ENCODE peak calls at places on chromosomes 11 and 22, in seven cellular contexts. J is PC-3; O is gastroesophageal sphincter; C is CD8-positive, alpha-beta T cell; B is activated CD4-positive, alpha-beta T cell treated with anti-CD3 and anti-CD28 coated beads for 36 hours; L is right lobe of liver; A is T-helper 17 cell. R is an unnamed sample.

GRCh38 chr11:59223611-59224010 is 10.9 kb upstream of the MPEG1 start:
- ATAC-seq in J (no peak), O (no peak), C (no peak), B (no peak), L (no peak), A (no peak), R (no peak)

GRCh38 chr22:17266261-17266971 is 47.2 kb upstream of the ADA2 start:
- ATAC-seq in J (no peak), O (no peak), C (no peak), B (peak), L (no peak), A (peak), R (no peak)

GRCh38 chr11:102347526-102348331 is 715 bp downstream of the BIRC2 start:
- ATAC-seq in J (peak), O (peak), C (no peak), B (peak), L (peak), A (no peak), R (peak)

GRCh38 chr11:870127-870413 is 27.4 kb downstream of the TSPAN4 start:
- ATAC-seq in J (peak), O (no peak), C (no peak), B (no peak), L (no peak), A (no peak), R (peak)

GRCh38 chr22:25777870-25778269 is 35.9 kb downstream of the MYO18B start:
- ATAC-seq in J (peak), O (no peak), C (no peak), B (no peak), L (peak), A (no peak), R (peak)

GRCh38 chr22:35846804-35847203 is 129.1 kb downstream of the APOL5 start:
- ATAC-seq in J (no peak), O (no peak), C (no peak), B (no peak), L (peak), A (no peak), R (no peak)

GRCh38 chr11:108873305-108873704 is 208.4 kb downstream of the DDX10 start:
- ATAC-seq in J (peak), O (no peak), C (no peak), B (peak), L (no peak), A (no peak), R (no peak)

GRCh38 chr11:33704240-33705002 is 3.8 kb upstream of the C11orf91 start:
- ATAC-seq in J (no peak), O (no peak), C (no peak), B (no peak), L (no peak), A (no peak), R (no peak)

GRCh38 chr22:47032956-47033647 is 270.7 kb downstream of the TBC1D22A start:
- ATAC-seq in J (no peak), O (peak), C (no peak), B (no peak), L (no peak), A (no peak), R (no peak)

GRCh38 chr11:74532496-74533246 is 39.1 kb upstream of the LIPT2 start:
- ATAC-seq in J (peak), O (no peak), C (no peak), B (no peak), L (no peak), A (no peak), R (no peak)

GRCh38 chr11:2186669-2187266 is 15.2 kb upstream of the TH start:
- ATAC-seq in J (peak), O (no peak), C (peak), B (peak), L (peak), A (peak), R (no peak)

GRCh38 chr22:50299724-50300619 is 7.5 kb downstream of the PLXNB2 start:
- ATAC-seq in J (no peak), O (no peak), C (no peak), B (peak), L (peak), A (no peak), R (no peak)

GRCh38 chr11:86395061-86395551 is 20.4 kb downstream of the CCDC81 start:
- ATAC-seq in J (no peak), O (no peak), C (no peak), B (no peak), L (no peak), A (no peak), R (peak)

GRCh38 chr11:86931059-86931964 is 23.9 kb downstream of the FZD4 start:
- ATAC-seq in J (no peak), O (no peak), C (no peak), B (no peak), L (peak), A (no peak), R (peak)

GRCh38 chr11:7417328-7417727 is 68.0 kb upstream of the OLFML1 start:
- ATAC-seq in J (no peak), O (no peak), C (no peak), B (no peak), L (no peak), A (no peak), R (no peak)

GRCh38 chr11:123137496-123138270 is 57.4 kb downstream of the CLMP start:
- ATAC-seq in J (no peak), O (peak), C (no peak), B (no peak), L (peak), A (no peak), R (peak)

GRCh38 chr11:13837286-13837685 is 125.2 kb upstream of the SPON1 start:
- ATAC-seq in J (peak), O (no peak), C (peak), B (peak), L (no peak), A (no peak), R (no peak)

GRCh38 chr11:69293087-69293486 is 868 bp upstream of the MYEOV start:
- ATAC-seq in J (no peak), O (no peak), C (no peak), B (no peak), L (no peak), A (no peak), R (no peak)

GRCh38 chr22:40635008-40635939 is 1.2 kb downstream of the MRTFA start:
- ATAC-seq in J (no peak), O (no peak), C (no peak), B (no peak), L (no peak), A (no peak), R (peak)

GRCh38 chr22:26610072-26610958 is 7.5 kb downstream of the CRYBB1 start:
- ATAC-seq in J (peak), O (no peak), C (peak), B (peak), L (no peak), A (peak), R (peak)